ENCODE peak calls at places on chromosome 11, in ten cellular contexts. U, B, J, V, F, C, Z, H, E and P are unnamed samples.

GRCh38 chr11:30730011-30730410 is 143.9 kb upstream of the MPPED2 start:
- DNase-seq in U (no peak), B (no peak), J (no peak), V (no peak), F (no peak), C (no peak), Z (no peak), H (no peak), E (no peak), P (no peak)

GRCh38 chr11:33655842-33656600 is 44.6 kb downstream of the C11orf91 start:
- DNase-seq in U (no peak), B (peak), J (peak), V (no peak), F (peak), C (no peak), Z (no peak), H (no peak), E (no peak), P (peak)

GRCh38 chr11:131481317-131481716 is 110.9 kb downstream of the NTM start:
- DNase-seq in U (no peak), B (no peak), J (no peak), V (no peak), F (no peak), C (no peak), Z (no peak), H (no peak), E (no peak), P (no peak)

GRCh38 chr11:19992162-19992561 is 168.1 kb downstream of the DBX1 start:
- DNase-seq in U (no peak), B (no peak), J (no peak), V (no peak), F (no peak), C (no peak), Z (no peak), H (peak), E (no peak), P (no peak)

GRCh38 chr11:17560281-17561110 is 13.4 kb downstream of the OTOG start:
- DNase-seq in U (no peak), B (no peak), J (no peak), V (no peak), F (no peak), C (no peak), Z (no peak), H (no peak), E (no peak), P (no peak)

GRCh38 chr11:68354181-68354872 is 41.9 kb downstream of the LRP5 start:
- DNase-seq in U (no peak), B (no peak), J (peak), V (no peak), F (peak), C (no peak), Z (no peak), H (peak), E (no peak), P (peak)

GRCh38 chr11:30041171-30041570 is 24.3 kb upstream of the KCNA4 start:
- DNase-seq in U (no peak), B (no peak), J (no peak), V (no peak), F (no peak), C (no peak), Z (no peak), H (no peak), E (no peak), P (no peak)

GRCh38 chr11:64643258-64643881 is 52.4 kb downstream of the SLC22A12 start:
- DNase-seq in U (no peak), B (no peak), J (no peak), V (no peak), F (no peak), C (no peak), Z (no peak), H (no peak), E (peak), P (no peak)

GRCh38 chr11:78417175-78417887 is at the start of gene GAB2:
- DNase-seq in U (no peak), B (no peak), J (no peak), V (no peak), F (peak), C (no peak), Z (peak), H (no peak), E (peak), P (no peak)

GRCh38 chr11:112316971-112317370 is 56.3 kb upstream of the PLET1 start:
- DNase-seq in U (no peak), B (no peak), J (no peak), V (no peak), F (no peak), C (no peak), Z (no peak), H (peak), E (no peak), P (no peak)

GRCh38 chr11:80719292-80719646 is 1278.4 kb upstream of the TENM4 start:
- DNase-seq in U (no peak), B (no peak), J (no peak), V (no peak), F (no peak), C (no peak), Z (no peak), H (no peak), E (no peak), P (no peak)